ENCODE peak calls at places on chromosomes 16 and 17, in five cellular contexts. K is H9, I is mesendoderm, G is IMR-90, E is neuronal stem cell. C is an unnamed sample.

GRCh38 chr16:66948034-66948821 is 12.8 kb upstream of the CES3 start:
- DNase-seq in K (no peak), I (no peak), G (no peak), E (no peak), C (no peak)

GRCh38 chr17:58184308-58184985 is 8.1 kb upstream of the EPX start:
- DNase-seq in K (peak; percentile 88), I (peak; percentile 88), G (peak; percentile 47), E (peak; percentile 15), C (no peak)

GRCh38 chr17:67110619-67111018 is 66.3 kb downstream of the CACNG1 start:
- DNase-seq in K (no peak), I (no peak), G (no peak), E (no peak), C (no peak)

GRCh38 chr16:89037261-89038152 is 56.1 kb upstream of the ACSF3 start:
- DNase-seq in K (peak; percentile 74), I (peak; percentile 59), G (peak; percentile 20), E (peak; percentile 71), C (peak; percentile 49)

GRCh38 chr16:88634994-88635670 is 3.2 kb upstream of the IL17C start:
- DNase-seq in K (no peak), I (peak; percentile 23), G (peak; percentile 22), E (no peak), C (peak; percentile 81)

GRCh38 chr16:84121007-84121406 is 4.3 kb upstream of the MBTPS1 start:
- DNase-seq in K (no peak), I (no peak), G (no peak), E (no peak), C (no peak)

GRCh38 chr17:45692661-45693060 is 91.5 kb upstream of the CRHR1 start:
- DNase-seq in K (no peak), I (no peak), G (no peak), E (no peak), C (no peak)

GRCh38 chr16:11030990-11031510 is 86.7 kb downstream of the CLEC16A start:
- DNase-seq in K (no peak), I (no peak), G (no peak), E (no peak), C (no peak)

GRCh38 chr16:86355951-86356350 is 154.4 kb upstream of the FOXF1 start:
- DNase-seq in K (no peak), I (peak; percentile 45), G (no peak), E (no peak), C (no peak)

GRCh38 chr16:424033-424622 is 1.3 kb upstream of the RAB11FIP3 start:
- DNase-seq in K (no peak), I (no peak), G (peak; percentile 94), E (no peak), C (no peak)

GRCh38 chr16:65375651-65376050 is 253.8 kb upstream of the CDH11 start:
- DNase-seq in K (no peak), I (no peak), G (peak; percentile 58), E (no peak), C (no peak)

GRCh38 chr17:13510062-13510461 is 91.7 kb downstream of the HS3ST3A1 start:
- DNase-seq in K (no peak), I (no peak), G (peak; percentile 61), E (no peak), C (no peak)

GRCh38 chr17:71118039-71118438 is 948.7 kb downstream of the KCNJ2 start:
- DNase-seq in K (no peak), I (peak; percentile 49), G (peak; percentile 18), E (no peak), C (no peak)

GRCh38 chr17:64038331-64039105 is 18.1 kb upstream of the ICAM2 start:
- DNase-seq in K (no peak), I (no peak), G (no peak), E (no peak), C (no peak)

GRCh38 chr17:47884905-47885735 is 10.9 kb upstream of the SP2 start:
- DNase-seq in K (peak; percentile 57), I (no peak), G (no peak), E (no peak), C (no peak)

GRCh38 chr17:28899212-28899815 is 1.8 kb upstream of the FLOT2 start:
- DNase-seq in K (no peak), I (no peak), G (no peak), E (no peak), C (no peak)

GRCh38 chr17:77281904-77282367 is 141.2 kb downstream of the SEC14L1 start:
- DNase-seq in K (no peak), I (peak; percentile 52), G (no peak), E (no peak), C (peak; percentile 75)

GRCh38 chr17:70677783-70678647 is 508.7 kb downstream of the KCNJ2 start:
- DNase-seq in K (peak; percentile 32), I (peak; percentile 50), G (no peak), E (no peak), C (no peak)

GRCh38 chr16:19859603-19860002 is 25.0 kb downstream of the GPRC5B start:
- DNase-seq in K (no peak), I (no peak), G (no peak), E (no peak), C (no peak)

GRCh38 chr16:19859166-19859565 is 25.5 kb downstream of the GPRC5B start:
- DNase-seq in K (no peak), I (no peak), G (no peak), E (no peak), C (peak; percentile 65)

GRCh38 chr16:19861069-19861468 is 23.6 kb downstream of the GPRC5B start:
- DNase-seq in K (no peak), I (peak; percentile 48), G (no peak), E (no peak), C (no peak)

GRCh38 chr16:19861811-19862327 is 22.8 kb downstream of the GPRC5B start:
- DNase-seq in K (peak; percentile 65), I (peak; percentile 70), G (no peak), E (no peak), C (no peak)

DNA sequence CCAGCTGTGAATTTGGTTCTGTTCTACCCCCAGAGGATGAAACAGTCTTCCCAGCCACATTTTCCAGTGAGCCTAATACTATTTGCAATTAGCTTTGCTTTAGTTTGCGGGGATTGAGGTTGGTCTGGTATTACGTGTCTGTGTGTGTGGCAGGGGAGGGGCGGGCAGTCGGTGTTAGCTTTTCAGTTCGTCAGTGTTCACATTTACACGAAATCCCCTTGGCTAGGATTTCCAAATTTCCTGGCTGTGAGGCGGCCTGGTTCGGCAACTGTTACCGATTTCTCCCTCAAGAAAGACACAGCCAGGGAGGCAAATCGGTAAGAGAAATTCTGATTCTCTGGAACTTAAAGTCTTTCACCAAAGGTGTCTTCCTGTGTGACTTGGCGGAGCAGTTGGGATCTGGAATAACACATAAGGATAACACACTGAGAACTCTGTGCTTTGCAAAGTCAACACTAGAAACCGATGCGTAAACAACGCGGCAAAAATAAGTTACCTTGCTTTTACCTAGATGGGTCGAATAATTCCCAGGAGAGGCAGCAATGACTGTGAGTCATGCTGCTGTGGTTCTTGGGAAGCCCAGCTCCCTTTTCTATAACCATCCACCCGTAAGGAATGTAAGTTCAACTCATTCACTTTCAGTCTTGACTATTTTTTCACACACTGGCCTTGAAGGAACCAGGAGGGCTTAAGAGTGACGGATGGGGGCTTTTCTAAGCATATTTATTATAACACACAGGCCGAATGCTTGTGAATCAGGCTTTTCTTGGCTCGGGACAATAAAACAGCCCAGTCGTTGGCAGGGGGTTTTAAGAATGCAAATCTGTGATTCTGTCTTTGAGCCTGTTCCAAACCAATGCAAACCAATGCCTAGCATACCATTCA is 24.3 kb downstream of the GPRC5B start:
- DNase-seq in K (peak; percentile 75), I (peak; percentile 80), G (peak; percentile 81), E (no peak), C (no peak)
- H3K4ac ChIP-seq in K (no peak overlapping the region), I (no peak overlapping the region), G (no peak overlapping the region), E (no peak overlapping the region), C (no peak overlapping the region)

DNA sequence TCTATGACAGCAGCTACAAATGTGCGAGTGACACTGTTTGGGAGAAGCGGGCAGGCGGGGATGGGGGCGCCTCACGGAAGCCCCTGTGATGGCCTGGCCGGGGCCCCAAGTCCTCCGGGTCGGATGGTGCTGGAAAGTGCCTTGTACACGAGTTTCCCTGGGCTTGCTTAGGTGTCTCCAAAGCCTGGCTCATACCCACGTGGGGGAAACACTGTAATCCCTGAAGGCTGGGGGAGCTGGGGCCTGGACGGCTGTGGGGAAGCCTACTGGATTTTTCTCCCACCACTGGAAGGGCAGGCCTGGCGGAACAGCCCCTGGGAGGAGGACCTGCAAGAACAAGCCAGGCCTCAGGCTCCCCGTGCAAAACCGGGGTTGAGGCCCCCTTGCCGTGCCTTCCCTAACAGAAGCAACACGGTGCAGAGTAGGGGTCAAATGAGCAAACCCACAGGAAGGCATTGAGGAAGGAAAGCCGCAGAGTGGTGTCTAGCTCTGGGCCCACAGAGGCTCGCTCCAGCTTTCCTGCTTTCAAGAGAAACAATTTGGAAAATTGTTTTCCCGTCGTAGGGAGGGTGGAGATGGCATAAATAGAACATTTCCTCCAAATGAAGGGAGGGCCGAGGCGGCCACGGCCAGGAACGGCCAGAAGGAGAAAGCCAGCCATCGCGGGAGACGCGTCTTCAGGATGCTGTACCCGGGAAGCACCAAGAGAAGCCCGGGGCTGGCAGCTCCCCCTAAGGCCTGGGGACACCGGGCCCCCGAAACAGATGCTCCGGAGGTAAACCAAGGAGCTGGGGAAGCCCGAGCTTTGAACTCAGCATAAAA is 92.3 kb downstream of the RBFOX3 start:
- DNase-seq in K (no peak), I (no peak), G (no peak), E (no peak), C (no peak)
- H3K23ac ChIP-seq in K (no peak overlapping the region), I (no peak overlapping the region), G (no peak overlapping the region), E (no peak overlapping the region), C (no peak overlapping the region)

GRCh38 chr17:75979705-75980187 is 706 bp downstream of the TEN1 start:
- DNase-seq in K (no peak), I (no peak), G (peak; percentile 79), E (no peak), C (peak; percentile 93)
- H3K4ac ChIP-seq in K (no peak overlapping the region), I (peak overlapping the region; percentile 89), G (peak overlapping the region; percentile 93), E (no peak overlapping the region), C (peak overlapping the region; percentile 82)

GRCh38 chr16:8590161-8590688 is at the start of gene TMEM114:
- DNase-seq in K (peak; percentile 54), I (no peak), G (no peak), E (no peak), C (no peak)
- H3K23ac ChIP-seq in K (no peak within 1 kb of the TSS), I (no peak within 1 kb of the TSS), G (no peak within 1 kb of the TSS), E (peak within 1 kb of the TSS; percentile 69), C (peak within 1 kb of the TSS; percentile 18)

GRCh38 chr17:81977211-81978091 is at the start of gene ASPSCR1:
- DNase-seq in K (peak; percentile 93), I (peak; percentile 93), G (peak; percentile 91), E (peak; percentile 92), C (peak; percentile 94)
- H3K4ac ChIP-seq in K (no peak within 1 kb of the TSS), I (peak within 1 kb of the TSS; percentile 84), G (peak within 1 kb of the TSS; percentile 86), E (peak within 1 kb of the TSS; percentile 93), C (peak within 1 kb of the TSS; percentile 84)